ENCODE peak calls at places on chromosome 19, in nine cellular contexts. F is psoas muscle; W is lower leg skin; S is AG10803; H is astrocyte of the cerebellum; P is activated gamma-delta T cell treated with anti-CD3 and anti-CD28 coated beads, Interleukin-2, amount 50 U/mL, for 16 hours; I is NCI-H2171 treated with DMSO at 0.1 percent for 48 hours; L is heart right ventricle; C is GM12864. J is an unnamed sample.

GRCh38 chr19:14555918-14556661 is 15.8 kb downstream of the NDUFB7 start:
- DNase-seq in F (no peak), W (no peak), S (no peak), H (no peak), P (no peak), I (no peak), L (no peak), C (no peak), J (peak)

GRCh38 chr19:18440421-18440877 is 2.5 kb upstream of the ISYNA1 start:
- DNase-seq in F (no peak), W (no peak), S (no peak), H (no peak), P (no peak), I (no peak), L (no peak), C (no peak), J (no peak)

GRCh38 chr19:19606021-19606420 is 12.5 kb downstream of the PBX4 start:
- DNase-seq in F (no peak), W (no peak), S (no peak), H (no peak), P (no peak), I (peak), L (no peak), C (no peak), J (no peak)

GRCh38 chr19:31418692-31419430 is 69.6 kb upstream of the TSHZ3 start:
- DNase-seq in F (no peak), W (no peak), S (no peak), H (no peak), P (no peak), I (no peak), L (no peak), C (no peak), J (no peak)

GRCh38 chr19:51347209-51347928 is 5.4 kb upstream of the VSIG10L start:
- DNase-seq in F (peak), W (no peak), S (no peak), H (no peak), P (no peak), I (no peak), L (no peak), C (no peak), J (no peak)

GRCh38 chr19:46502891-46503290 is 7.2 kb upstream of the PNMA8B start:
- DNase-seq in F (no peak), W (no peak), S (no peak), H (no peak), P (no peak), I (no peak), L (no peak), C (no peak), J (no peak)

GRCh38 chr19:50835785-50836542 is 2.6 kb upstream of the KLK15 start:
- DNase-seq in F (peak), W (no peak), S (peak), H (no peak), P (peak), I (peak), L (peak), C (no peak), J (peak)

GRCh38 chr19:48401277-48401676 is 7.8 kb downstream of the GRIN2D start:
- DNase-seq in F (no peak), W (no peak), S (no peak), H (no peak), P (no peak), I (no peak), L (no peak), C (no peak), J (no peak)

GRCh38 chr19:50690439-50690838 is 29.2 kb downstream of the SHANK1 start:
- DNase-seq in F (no peak), W (no peak), S (no peak), H (no peak), P (no peak), I (no peak), L (no peak), C (no peak), J (no peak)

GRCh38 chr19:39237200-39238184 is 7.3 kb downstream of the IFNL3 start:
- DNase-seq in F (no peak), W (no peak), S (no peak), H (no peak), P (peak), I (no peak), L (no peak), C (peak), J (peak)

GRCh38 chr19:36030264-36031148 is 2.2 kb downstream of the CLIP3 start:
- DNase-seq in F (peak), W (no peak), S (peak), H (no peak), P (no peak), I (peak), L (no peak), C (no peak), J (no peak)

GRCh38 chr19:36043952-36044351 is 10.1 kb downstream of the THAP8 start:
- DNase-seq in F (no peak), W (no peak), S (no peak), H (no peak), P (no peak), I (no peak), L (no peak), C (no peak), J (no peak)

GRCh38 chr19:10979950-10980349 is 19.1 kb downstream of the SMARCA4 start:
- DNase-seq in F (peak), W (no peak), S (no peak), H (no peak), P (no peak), I (no peak), L (no peak), C (no peak), J (no peak)

GRCh38 chr19:18809149-18809978 is 18.3 kb upstream of the COMP start:
- DNase-seq in F (peak), W (peak), S (peak), H (peak), P (no peak), I (no peak), L (peak), C (no peak), J (no peak)

GRCh38 chr19:33819496-33819874 is 22.8 kb downstream of the KCTD15 start:
- DNase-seq in F (no peak), W (no peak), S (no peak), H (no peak), P (no peak), I (no peak), L (no peak), C (no peak), J (no peak)

GRCh38 chr19:51946602-51947001 is 19.3 kb downstream of the ZNF613 start:
- DNase-seq in F (no peak), W (no peak), S (no peak), H (no peak), P (no peak), I (no peak), L (no peak), C (no peak), J (no peak)

GRCh38 chr19:32388393-32388724 is 17.2 kb upstream of the DPY19L3 start:
- DNase-seq in F (no peak), W (no peak), S (no peak), H (no peak), P (no peak), I (no peak), L (no peak), C (no peak), J (no peak)

GRCh38 chr19:40740747-40741146 is 9.5 kb downstream of the ACTMAP start:
- DNase-seq in F (peak), W (peak), S (peak), H (no peak), P (no peak), I (no peak), L (no peak), C (no peak), J (no peak)

GRCh38 chr19:19274146-19274545 is 1.0 kb upstream of the TM6SF2 start:
- DNase-seq in F (no peak), W (no peak), S (no peak), H (no peak), P (no peak), I (peak), L (no peak), C (no peak), J (no peak)

GRCh38 chr19:37304190-37304883 is 66.6 kb upstream of the ZNF527 start:
- DNase-seq in F (peak), W (no peak), S (no peak), H (no peak), P (no peak), I (peak), L (peak), C (no peak), J (no peak)

GRCh38 chr19:16519230-16519687 is 23.0 kb downstream of the CHERP start:
- DNase-seq in F (no peak), W (no peak), S (no peak), H (no peak), P (no peak), I (no peak), L (no peak), C (no peak), J (no peak)

GRCh38 chr19:54420068-54420382 is 4.8 kb downstream of the TTYH1 start:
- DNase-seq in F (no peak), W (no peak), S (no peak), H (no peak), P (no peak), I (no peak), L (no peak), C (no peak), J (no peak)

GRCh38 chr19:5805465-5806132 is 732 bp downstream of the NRTN start:
- DNase-seq in F (no peak), W (no peak), S (peak), H (no peak), P (peak), I (peak), L (peak), C (no peak), J (peak)

GRCh38 chr19:47020132-47020805 is 632 bp downstream of the NPAS1 start:
- DNase-seq in F (no peak), W (no peak), S (no peak), H (no peak), P (no peak), I (no peak), L (no peak), C (no peak), J (no peak)

GRCh38 chr19:6164906-6165531 is 29.6 kb downstream of the ACSBG2 start:
- DNase-seq in F (no peak), W (no peak), S (no peak), H (no peak), P (no peak), I (no peak), L (no peak), C (no peak), J (no peak)

GRCh38 chr19:41175825-41176734 is 16.9 kb upstream of the CYP2S1 start:
- DNase-seq in F (no peak), W (peak), S (peak), H (peak), P (peak), I (no peak), L (no peak), C (no peak), J (no peak)

GRCh38 chr19:1183543-1184172 is 9.6 kb upstream of the SBNO2 start:
- DNase-seq in F (peak), W (no peak), S (no peak), H (no peak), P (no peak), I (no peak), L (no peak), C (no peak), J (no peak)

GRCh38 chr19:35738887-35739229 is 3.4 kb downstream of the IGFLR1 start:
- DNase-seq in F (no peak), W (no peak), S (no peak), H (no peak), P (no peak), I (no peak), L (no peak), C (no peak), J (no peak)

GRCh38 chr19:33404506-33404905 is 31.0 kb downstream of the CEBPG start:
- DNase-seq in F (peak), W (no peak), S (no peak), H (no peak), P (no peak), I (no peak), L (no peak), C (no peak), J (no peak)

GRCh38 chr19:45884682-45885555 is 1.0 kb downstream of the IRF2BP1 start:
- DNase-seq in F (peak), W (no peak), S (no peak), H (no peak), P (no peak), I (no peak), L (peak), C (no peak), J (no peak)

GRCh38 chr19:13917888-13918406 is 11.9 kb downstream of the CC2D1A start:
- DNase-seq in F (no peak), W (no peak), S (no peak), H (no peak), P (no peak), I (no peak), L (peak), C (no peak), J (no peak)

GRCh38 chr19:45159204-45159970 is 1.4 kb downstream of the NKPD1 start:
- DNase-seq in F (no peak), W (no peak), S (no peak), H (no peak), P (no peak), I (no peak), L (no peak), C (no peak), J (no peak)

GRCh38 chr19:40229484-40229883 is 3.0 kb upstream of the CCNP start:
- DNase-seq in F (no peak), W (no peak), S (peak), H (no peak), P (no peak), I (no peak), L (no peak), C (no peak), J (no peak)

GRCh38 chr19:38676023-38676877 is 28.8 kb downstream of the ACTN4 start:
- DNase-seq in F (peak), W (no peak), S (peak), H (no peak), P (no peak), I (no peak), L (no peak), C (no peak), J (no peak)

GRCh38 chr19:3265432-3265831 is 41.0 kb downstream of the CELF5 start:
- DNase-seq in F (no peak), W (no peak), S (no peak), H (no peak), P (no peak), I (no peak), L (no peak), C (no peak), J (no peak)

GRCh38 chr19:43525836-43526771 is 897 bp downstream of the ETHE1 start:
- DNase-seq in F (peak), W (no peak), S (no peak), H (no peak), P (no peak), I (no peak), L (no peak), C (no peak), J (peak)

GRCh38 chr19:42076375-42076944 is 494 bp downstream of the ZNF574 start:
- DNase-seq in F (peak), W (peak), S (no peak), H (no peak), P (no peak), I (no peak), L (peak), C (no peak), J (no peak)

GRCh38 chr19:36225219-36225892 is 10.4 kb downstream of the ZNF146 start:
- DNase-seq in F (no peak), W (no peak), S (peak), H (no peak), P (no peak), I (no peak), L (no peak), C (no peak), J (no peak)

GRCh38 chr19:12000152-12000981 is 35.1 kb downstream of the ZNF433 start:
- DNase-seq in F (no peak), W (no peak), S (peak), H (peak), P (no peak), I (no peak), L (no peak), C (peak), J (no peak)

J was measured in stimulated activated effector memory CD8-positive, alpha-beta T cell treated with anti-CD3 and anti-CD28 coated beads, Interleukin-12 subunit alpha, Interleukin-12 subunit beta, amount 100 ng/mL, for 72 hours.